ENCODE peak calls at places on chromosome 20, in four cellular contexts. E is NCI-H187 treated with DMSO at 0.1 percent for 48 hours, G is PC-9, V is mucosa of descending colon. B is an unnamed sample.

GRCh38 chr20:58714923-58715708 is 22.5 kb downstream of the NPEPL1 start:
- DNase-seq in G (no peak), V (peak), E (no peak), B (no peak)

GRCh38 chr20:6704132-6704861 is 63.2 kb upstream of the BMP2 start:
- DNase-seq in V (no peak), E (no peak), G (no peak), B (no peak)

GRCh38 chr20:10558635-10559187 is 115.1 kb downstream of the JAG1 start:
- DNase-seq in V (no peak), E (no peak), G (peak), B (no peak)

GRCh38 chr20:7038029-7038428 is 270.5 kb downstream of the BMP2 start:
- DNase-seq in E (no peak), G (no peak), V (no peak), B (no peak)

GRCh38 chr20:5510446-5510845 is 193.7 kb upstream of the PROKR2 start:
- DNase-seq in V (no peak), G (no peak), E (no peak), B (no peak)

GRCh38 chr20:44941292-44941691 is 18.9 kb downstream of the TOMM34 start:
- DNase-seq in V (no peak), E (no peak), G (no peak), B (no peak)

GRCh38 chr20:37863289-37863688 is 39.6 kb upstream of the VSTM2L start:
- DNase-seq in G (no peak), V (no peak), E (no peak), B (no peak)

GRCh38 chr20:33685328-33686007 is 717 bp downstream of the E2F1 start:
- DNase-seq in G (peak), E (no peak), V (peak), B (no peak)

GRCh38 chr20:35200255-35200654 is 26.2 kb upstream of the MMP24 start:
- DNase-seq in V (no peak), G (peak), E (no peak), B (no peak)

GRCh38 chr20:49636447-49636846 is 68.5 kb upstream of the PTGIS start:
- DNase-seq in V (no peak), E (no peak), G (no peak), B (no peak)

GRCh38 chr20:50568549-50568942 is 58.4 kb downstream of the PTPN1 start:
- DNase-seq in G (no peak), E (no peak), V (no peak), B (no peak)

GRCh38 chr20:20227013-20227571 is 140.8 kb upstream of the INSM1 start:
- DNase-seq in V (no peak), E (no peak), G (no peak), B (no peak)

GRCh38 chr20:32727663-32728062 is 15.6 kb downstream of the COMMD7 start:
- DNase-seq in G (no peak), E (no peak), V (no peak), B (no peak)

GRCh38 chr20:53331151-53331973 is 262.3 kb downstream of the ZNF217 start:
- DNase-seq in G (no peak), V (no peak), E (no peak), B (peak)

GRCh38 chr20:38685853-38686473 is 38.3 kb upstream of the SLC32A1 start:
- DNase-seq in E (no peak), G (no peak), V (no peak), B (no peak)

GRCh38 chr20:53923745-53924369 is 146.5 kb downstream of the BCAS1 start:
- DNase-seq in V (no peak), E (no peak), G (no peak), B (no peak)

GRCh38 chr20:37907677-37908397 is 4.9 kb downstream of the VSTM2L start:
- DNase-seq in G (peak), V (no peak), E (no peak), B (no peak)

GRCh38 chr20:38779247-38780097 is 26.0 kb upstream of the PPP1R16B start:
- DNase-seq in E (no peak), V (no peak), G (peak), B (peak)

GRCh38 chr20:50649587-50649986 is 41.8 kb downstream of the RIPOR3 start:
- DNase-seq in G (peak), V (no peak), E (no peak), B (no peak)

GRCh38 chr20:13199279-13199678 is 21.8 kb upstream of the ISM1 start:
- DNase-seq in V (no peak), E (peak), G (no peak), B (no peak)

GRCh38 chr20:8021541-8022269 is 2.1 kb upstream of the TMX4 start:
- DNase-seq in E (no peak), G (no peak), V (no peak), B (no peak)

GRCh38 chr20:63139369-63139768 is 76.6 kb downstream of the YTHDF1 start:
- DNase-seq in G (no peak), V (peak), E (no peak), B (no peak)

B was measured in HCT116.